ENCODE peak calls at places on chromosomes 2 and 18, in nine cellular contexts. G is thyroid gland, T is foreskin fibroblast, J is AG04449, D is heart right ventricle, S is nephron progenitor cell, Y is MCF 10A, V is OCI-LY7, K is esophagus squamous epithelium. B is an unnamed sample.
A peak's percentile ranks its signal among the peaks of the same experiment; 100 is the strongest.

GRCh38 chr2:157627594-157628281 is 926 bp downstream of the ACVR1C start:
- DNase-seq in S (peak; percentile 15), T (peak; percentile 28), V (no peak), D (no peak), Y (peak; percentile 3), K (no peak), G (peak; percentile 36), J (no peak), B (no peak)

GRCh38 chr2:220198911-220199310 is 571.5 kb downstream of the SLC4A3 start:
- DNase-seq in S (no peak), G (no peak), Y (peak; percentile 97), T (peak; percentile 97), D (no peak), J (peak; percentile 72), K (no peak), V (no peak), B (peak; percentile 83)

GRCh38 chr2:109180786-109181185 is 51.8 kb downstream of the SH3RF3 start:
- DNase-seq in S (no peak), G (no peak), K (no peak), V (no peak), D (no peak), Y (no peak), J (no peak), T (peak; percentile 34), B (no peak)

GRCh38 chr2:114727012-114727411 is 284.6 kb downstream of the DPP10 start:
- DNase-seq in T (no peak), K (no peak), J (no peak), D (no peak), V (no peak), Y (no peak), S (no peak), G (no peak), B (no peak)

GRCh38 chr18:22391571-22392359 is 25.9 kb downstream of the CTAGE1 start:
- DNase-seq in J (peak; percentile 51), V (no peak), T (peak; percentile 86), D (no peak), Y (peak; percentile 90), S (no peak), G (no peak), K (no peak), B (peak; percentile 91)

GRCh38 chr2:23637011-23637778 is 252.2 kb downstream of the KLHL29 start:
- DNase-seq in G (no peak), S (no peak), J (peak; percentile 54), T (peak; percentile 75), K (no peak), Y (no peak), D (no peak), V (no peak), B (peak; percentile 66)

GRCh38 chr18:36814994-36815393 is 13.8 kb downstream of the TPGS2 start:
- DNase-seq in Y (no peak), V (no peak), D (no peak), T (no peak), G (peak; percentile 22), S (no peak), K (no peak), J (no peak), B (no peak)

GRCh38 chr2:204494681-204495080 is 50.6 kb upstream of the PARD3B start:
- DNase-seq in T (no peak), J (no peak), Y (no peak), D (no peak), G (no peak), V (no peak), S (no peak), K (no peak), B (no peak)

GRCh38 chr2:45452866-45453265 is 158.2 kb downstream of the SRBD1 start:
- DNase-seq in S (no peak), J (peak; percentile 84), K (no peak), T (peak; percentile 95), Y (no peak), G (no peak), D (no peak), V (no peak), B (peak; percentile 87)

GRCh38 chr2:102032368-102033027 is 40.7 kb downstream of the IL1R2 start:
- DNase-seq in D (no peak), K (no peak), V (no peak), S (no peak), Y (peak; percentile 17), J (no peak), T (no peak), G (no peak), B (no peak)

GRCh38 chr18:21363411-21363810 is 121.4 kb downstream of the GREB1L start:
- DNase-seq in K (no peak), J (no peak), T (no peak), G (no peak), V (no peak), S (no peak), Y (no peak), D (no peak), B (no peak)

GRCh38 chr2:135657806-135658582 is 83.7 kb upstream of the UBXN4 start:
- DNase-seq in K (no peak), V (no peak), G (no peak), S (no peak), Y (no peak), D (no peak), T (no peak), J (no peak), B (no peak)

GRCh38 chr2:217067787-217068186 is 207.9 kb upstream of the TNP1 start:
- DNase-seq in V (no peak), J (no peak), Y (no peak), D (no peak), K (no peak), G (no peak), T (no peak), S (no peak), B (no peak)

GRCh38 chr2:134447669-134448068 is 193.8 kb downstream of the MGAT5 start:
- DNase-seq in G (no peak), D (no peak), J (no peak), V (no peak), K (no peak), Y (no peak), S (no peak), T (no peak), B (no peak)

GRCh38 chr18:31977270-31977872 is 34.4 kb upstream of the TRAPPC8 start:
- DNase-seq in V (peak; percentile 48), J (no peak), D (no peak), T (peak; percentile 68), K (no peak), G (peak; percentile 47), S (peak; percentile 44), Y (peak; percentile 56), B (peak; percentile 38)

GRCh38 chr2:162343824-162344616 is at the start of gene GCA:
- DNase-seq in G (peak; percentile 99), S (peak; percentile 98), V (peak; percentile 95), T (peak; percentile 97), K (peak; percentile 86), J (peak; percentile 53), Y (peak; percentile 24), D (peak; percentile 97), B (peak; percentile 69)

GRCh38 chr2:150376627-150377335 is 110.7 kb downstream of the RND3 start:
- DNase-seq in T (peak; percentile 58), V (no peak), D (no peak), K (no peak), Y (peak; percentile 62), J (no peak), G (no peak), S (peak; percentile 48), B (no peak)

GRCh38 chr2:219175928-219176817 is 552 bp downstream of the CNPPD1 start:
- DNase-seq in D (peak; percentile 49), S (no peak), K (no peak), G (peak; percentile 82), Y (peak; percentile 39), T (peak; percentile 73), V (peak; percentile 68), J (no peak), B (peak; percentile 30)

GRCh38 chr18:63579643-63580042 is 7.5 kb upstream of the SERPINB13 start:
- DNase-seq in Y (no peak), T (no peak), V (no peak), S (no peak), K (no peak), G (no peak), D (no peak), J (no peak), B (no peak)

DNA sequence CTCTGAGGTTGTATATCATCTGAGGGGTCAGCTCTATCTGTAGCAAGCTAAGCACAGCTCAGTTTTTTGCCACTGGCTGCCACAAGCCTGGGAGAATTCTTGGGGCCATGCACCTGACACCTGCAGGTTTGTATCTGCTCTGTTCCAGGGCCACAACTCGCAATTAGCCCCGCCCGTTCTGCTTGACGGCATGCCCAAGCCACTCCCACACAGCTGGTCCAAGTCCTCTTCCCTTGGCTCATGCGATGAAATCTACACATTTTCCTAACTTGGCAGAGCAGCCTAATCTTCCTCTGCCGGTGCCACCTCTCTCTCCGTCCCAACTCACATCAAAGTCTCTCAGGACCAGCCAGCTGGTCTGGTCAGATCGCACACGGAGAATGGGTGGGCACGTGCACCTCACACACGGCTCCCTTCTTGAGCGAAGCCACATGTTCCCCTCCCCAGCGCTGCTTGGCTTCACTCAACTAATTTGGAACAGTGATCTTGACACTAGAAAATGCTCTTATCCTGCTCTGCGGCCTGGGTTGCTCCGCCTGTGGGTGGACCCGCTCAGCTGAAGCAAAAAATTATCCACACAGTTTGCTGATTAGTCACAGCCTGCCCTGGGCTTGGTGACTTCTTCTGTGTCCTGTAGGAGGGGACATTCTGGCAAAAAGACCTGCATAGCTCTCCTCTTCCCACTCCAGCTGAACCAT is 176.6 kb downstream of the NRP2 start:
- DNase-seq in T (peak; percentile 66), Y (no peak), D (peak; percentile 16), K (no peak), G (peak; percentile 69), S (no peak), J (no peak), V (no peak), B (peak; percentile 15)
- TF ChIP-seq CTCF in T (no peak), Y (no peak), D (peak; percentile 27), K (no peak), G (no peak), S (no peak), J (no peak), V (no peak), B (no peak)

DNA sequence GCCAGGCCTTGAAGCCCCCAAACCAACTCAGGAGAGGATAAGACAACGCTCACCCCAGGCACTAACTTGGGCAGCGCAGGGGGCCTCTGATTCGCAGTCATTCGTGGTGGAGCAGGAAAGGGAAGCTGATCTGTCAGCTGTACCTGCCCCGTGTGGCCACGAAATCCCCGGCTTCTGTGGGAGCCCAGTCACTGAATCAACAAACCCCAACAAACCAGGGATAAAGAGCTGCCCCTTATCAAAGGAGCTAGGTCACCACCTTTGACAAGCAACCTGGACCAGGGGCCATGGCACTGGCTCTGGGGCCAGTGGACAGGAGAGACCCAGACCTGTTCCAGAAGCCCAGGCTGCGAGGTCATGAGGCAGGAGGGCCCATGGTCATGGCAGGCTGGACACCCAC is 14.5 kb downstream of the SDC1 start:
- DNase-seq in V (no peak), D (no peak), G (no peak), S (no peak), T (no peak), J (no peak), K (no peak), Y (no peak), B (no peak)
- TF ChIP-seq CTCF in V (no peak), D (no peak), G (no peak), S (no peak), T (no peak), J (no peak), K (no peak), Y (no peak), B (no peak)

GRCh38 chr2:138722316-138722715 is 57.9 kb downstream of the NXPH2 start:
- DNase-seq in K (no peak), J (no peak), D (peak; percentile 27), S (no peak), Y (no peak), G (peak; percentile 7), V (no peak), T (peak; percentile 11), B (no peak)
- TF ChIP-seq CTCF in K (no peak), J (no peak), D (no peak), S (no peak), Y (no peak), G (no peak), V (no peak), T (no peak), B (no peak)

GRCh38 chr2:38074775-38075435 is 1.0 kb downstream of the CYP1B1 start:
- DNase-seq in T (peak; percentile 72), Y (no peak), D (peak; percentile 42), G (peak; percentile 31), S (peak; percentile 63), J (no peak), V (no peak), K (no peak), B (no peak)
- TF ChIP-seq CTCF in T (no peak), Y (no peak), D (no peak), G (no peak), S (no peak), J (no peak), V (no peak), K (no peak), B (no peak)

B was measured in HFFc6.